ENCODE peak calls at places on chromosomes 12 and 14, in eight cellular contexts. B is SK-N-SH; I is effector memory CD4-positive, alpha-beta T cell; G is prostate gland; V is PC-9; X is IMR-90; R is right cardiac atrium; A is A549. U is an unnamed sample. For H3K4me1, the result is how much of the 10 kb centered on the place peaks cover.

GRCh38 chr12:120356567-120357030 is 12.4 kb downstream of the MSI1 start:
- DNase-seq in X (peak), G (peak), B (peak), V (peak), R (peak), A (peak), I (peak), U (peak)

GRCh38 chr12:103578926-103579325 is 8.1 kb upstream of the STAB2 start:
- DNase-seq in R (no peak), X (no peak), G (no peak), B (no peak), V (no peak), I (no peak), A (no peak), U (no peak)

GRCh38 chr14:86221755-86222154 is 691.8 kb downstream of the FLRT2 start:
- DNase-seq in A (no peak), X (peak), B (no peak), G (no peak), I (no peak), V (no peak), R (no peak), U (no peak)

GRCh38 chr12:42585846-42586226 is 3.7 kb downstream of the PRICKLE1 start:
- DNase-seq in I (no peak), G (no peak), A (no peak), R (no peak), V (no peak), X (no peak), B (no peak), U (no peak)

GRCh38 chr14:24236689-24237462 is 4.1 kb downstream of the GMPR2 start:
- DNase-seq in V (no peak), I (no peak), A (no peak), G (no peak), R (no peak), X (no peak), B (no peak), U (no peak)

GRCh38 chr14:33465952-33466700 is 484.7 kb downstream of the EGLN3 start:
- DNase-seq in A (no peak), V (peak), B (no peak), R (no peak), I (no peak), X (no peak), G (no peak), U (no peak)

GRCh38 chr12:90808568-90808967 is 146.4 kb downstream of the CCER1 start:
- DNase-seq in X (no peak), V (peak), R (no peak), G (no peak), A (no peak), I (no peak), B (no peak), U (no peak)

GRCh38 chr14:59463773-59464650 is 1.2 kb downstream of the GPR135 start:
- DNase-seq in I (no peak), R (peak), B (peak), V (no peak), X (no peak), G (no peak), A (no peak), U (no peak)

GRCh38 chr14:64763801-64764511 is 59.7 kb downstream of the PLEKHG3 start:
- DNase-seq in B (peak), X (peak), A (no peak), V (no peak), I (no peak), G (no peak), R (no peak), U (peak)

GRCh38 chr12:100986595-100987547 is 192.3 kb downstream of the ANO4 start:
- DNase-seq in G (no peak), X (peak), A (no peak), V (no peak), B (no peak), I (no peak), R (no peak), U (no peak)

GRCh38 chr12:82740129-82741000 is 53.7 kb downstream of the TMTC2 start:
- DNase-seq in A (peak), R (no peak), B (no peak), I (no peak), G (no peak), X (peak), V (peak), U (no peak)

GRCh38 chr14:96916751-96917150 is 119.6 kb downstream of the VRK1 start:
- DNase-seq in I (no peak), A (no peak), G (no peak), R (no peak), B (no peak), X (no peak), V (no peak), U (no peak)

GRCh38 chr12:105352940-105353635 is 22.6 kb downstream of the C12orf75 start:
- DNase-seq in A (no peak), G (peak), B (no peak), I (no peak), R (no peak), X (no peak), V (no peak), U (no peak)

DNA sequence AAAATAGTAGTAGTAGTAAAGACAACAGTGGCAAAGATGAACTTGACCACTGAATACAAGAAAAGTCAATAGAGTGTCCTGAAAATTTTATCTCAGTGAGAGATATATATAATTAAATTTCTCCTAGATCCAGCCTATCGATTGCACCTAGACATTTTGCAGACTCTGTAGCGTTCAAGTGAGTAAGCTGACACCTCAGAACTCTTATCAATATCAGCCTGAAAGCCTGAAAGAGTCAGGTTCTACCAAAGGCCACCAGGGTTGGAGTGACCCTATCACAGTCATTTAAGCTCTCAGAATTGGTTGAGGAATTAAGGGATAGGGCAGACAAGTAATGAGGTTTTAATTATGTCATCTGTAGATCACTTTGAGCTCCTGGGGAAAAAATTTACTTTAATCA is 174.6 kb downstream of the SRGAP1 start:
- DNase-seq in G (no peak), A (no peak), X (no peak), I (no peak), B (no peak), R (no peak), V (no peak), U (no peak)
- H3K27ac ChIP-seq in G (no peak), A (no peak), X (no peak), I (no peak), B (no peak), R (no peak), V (no peak), U (no peak)

DNA sequence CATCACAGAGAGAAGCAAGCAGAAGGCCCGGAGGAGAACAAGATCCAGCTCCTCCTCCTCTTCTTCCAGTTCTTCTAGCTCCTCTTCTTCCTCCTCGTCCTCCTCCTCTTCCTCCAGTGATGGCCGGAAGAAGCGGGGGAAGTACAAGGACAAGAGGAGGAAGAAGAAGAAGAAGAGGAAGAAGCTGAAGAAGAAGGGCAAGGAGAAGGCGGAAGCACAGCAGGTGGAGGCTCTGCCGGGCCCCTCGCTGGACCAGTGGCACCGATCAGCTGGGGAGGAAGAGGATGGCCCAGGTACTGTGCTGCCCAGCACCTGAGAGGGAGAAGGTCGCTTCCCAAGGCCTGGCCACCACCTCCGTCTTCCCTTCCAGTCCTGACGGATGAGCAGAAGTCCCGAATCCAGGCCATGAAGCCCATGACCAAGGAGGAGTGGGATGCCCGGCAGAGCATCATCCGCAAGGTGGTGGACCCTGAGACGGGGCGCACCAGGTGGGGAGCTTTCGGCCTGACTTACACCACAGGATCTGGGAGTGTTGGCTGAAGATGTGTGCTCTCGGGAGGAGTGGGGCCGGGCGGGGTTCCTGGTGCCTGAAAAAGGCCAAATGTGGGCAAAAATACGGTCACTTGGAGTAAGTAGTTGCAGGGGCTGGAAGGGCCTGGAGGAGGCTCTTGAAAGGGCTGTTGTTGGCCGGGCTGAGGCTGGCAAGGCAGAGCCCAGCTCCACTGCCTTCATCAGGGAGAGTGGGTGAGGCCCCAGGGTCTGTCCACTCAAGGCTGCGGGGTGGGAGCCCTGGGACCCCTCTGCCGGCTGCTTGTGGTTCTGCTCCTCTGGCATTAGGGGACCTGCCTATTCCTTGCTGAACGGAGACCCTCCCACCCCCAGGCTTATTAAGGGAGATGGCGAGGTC is 1.4 kb downstream of the ARL6IP4 start:
- DNase-seq in V (no peak), X (no peak), A (no peak), I (no peak), R (peak), B (no peak), G (no peak), U (no peak)
- H3K4me1 ChIP-seq in V (under half), X (under half), A (under half), I (under half), R (under half), B (under half), G (under half), U (under half)

GRCh38 chr12:109446869-109447268 is 30.2 kb downstream of the KCTD10 start:
- DNase-seq in V (no peak), I (no peak), B (no peak), A (no peak), X (no peak), R (peak), G (no peak), U (no peak)

GRCh38 chr12:109444263-109444662 is 32.8 kb downstream of the KCTD10 start:
- DNase-seq in B (no peak), V (no peak), I (no peak), X (no peak), R (no peak), A (no peak), G (no peak), U (no peak)

GRCh38 chr12:109443794-109444193 is 33.3 kb downstream of the KCTD10 start:
- DNase-seq in A (no peak), I (no peak), X (no peak), R (no peak), B (no peak), G (no peak), V (no peak), U (no peak)

GRCh38 chr12:109447482-109447881 is 29.6 kb downstream of the KCTD10 start:
- DNase-seq in X (no peak), V (no peak), R (no peak), B (no peak), A (no peak), I (no peak), G (peak), U (no peak)

DNA sequence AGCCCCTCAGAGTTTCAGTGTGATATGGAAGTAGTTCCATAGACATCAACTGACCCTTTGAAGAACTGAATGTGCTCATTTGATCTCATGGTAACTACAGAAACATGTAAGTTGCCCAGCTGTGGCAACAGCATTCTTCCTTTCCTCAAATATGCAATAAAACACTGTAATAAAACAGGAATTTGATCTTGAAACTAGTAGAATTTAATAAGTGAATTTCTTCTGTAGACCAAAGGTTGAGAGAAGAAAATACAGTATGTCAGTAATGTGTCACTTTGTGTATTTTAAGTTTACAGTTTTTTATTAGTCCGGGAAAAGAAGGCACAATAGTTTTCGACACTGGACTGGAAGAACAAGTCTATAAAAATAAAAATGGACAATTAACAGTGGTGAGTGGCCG is 31.9 kb downstream of the KCTD10 start:
- DNase-seq in B (no peak), G (no peak), X (peak), A (no peak), R (no peak), I (no peak), V (no peak), U (no peak)
- H3K27ac ChIP-seq in B (peak), G (no peak), X (no peak), A (no peak), R (no peak), I (no peak), V (no peak), U (no peak)

DNA sequence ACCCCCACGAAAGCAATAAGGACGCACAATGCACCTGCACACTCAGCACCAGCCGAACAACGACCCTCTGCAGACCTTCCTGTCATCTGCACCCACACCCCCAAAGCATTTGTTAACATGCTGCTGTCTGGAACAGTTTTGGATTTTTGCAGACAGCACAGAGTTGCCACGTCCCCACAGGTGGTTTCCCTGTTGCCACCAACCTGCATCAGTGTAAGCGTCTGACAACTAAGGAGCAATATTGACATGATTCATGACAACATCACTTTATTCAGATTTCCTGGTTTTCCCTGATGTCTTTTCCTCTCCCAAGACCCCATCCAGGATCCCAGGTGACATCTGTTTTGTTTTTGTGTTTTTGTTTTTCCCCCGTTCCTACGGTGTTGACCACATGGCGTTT is 150.7 kb upstream of the C14orf180 start:
- DNase-seq in B (no peak), G (no peak), A (no peak), X (no peak), R (no peak), I (no peak), V (no peak), U (no peak)
- H3K4me1 ChIP-seq in B (under half), G (under half), A (under half), X (under half), R (under half), I (under half), V (under half), U (under half)

GRCh38 chr12:125381373-125381772 is 316.1 kb downstream of the AACS start:
- DNase-seq in A (no peak), R (no peak), X (no peak), G (no peak), B (no peak), I (no peak), V (no peak), U (no peak)

GRCh38 chr12:125389061-125389697 is 323.9 kb downstream of the AACS start:
- DNase-seq in R (no peak), A (no peak), G (no peak), B (no peak), V (no peak), I (no peak), X (no peak), U (no peak)

GRCh38 chr12:125382896-125383295 is 317.7 kb downstream of the AACS start:
- DNase-seq in R (no peak), B (no peak), X (no peak), I (no peak), G (no peak), V (no peak), A (no peak), U (no peak)

GRCh38 chr12:125386652-125387051 is 321.4 kb downstream of the AACS start:
- DNase-seq in I (no peak), B (no peak), A (no peak), G (no peak), X (no peak), V (no peak), R (no peak), U (no peak)

GRCh38 chr12:125387206-125387605 is 322.0 kb downstream of the AACS start:
- DNase-seq in X (no peak), A (no peak), G (no peak), V (no peak), I (no peak), R (no peak), B (no peak), U (no peak)
- H3K27ac ChIP-seq in X (no peak), A (no peak), G (no peak), V (no peak), I (no peak), R (no peak), B (no peak), U (no peak)

DNA sequence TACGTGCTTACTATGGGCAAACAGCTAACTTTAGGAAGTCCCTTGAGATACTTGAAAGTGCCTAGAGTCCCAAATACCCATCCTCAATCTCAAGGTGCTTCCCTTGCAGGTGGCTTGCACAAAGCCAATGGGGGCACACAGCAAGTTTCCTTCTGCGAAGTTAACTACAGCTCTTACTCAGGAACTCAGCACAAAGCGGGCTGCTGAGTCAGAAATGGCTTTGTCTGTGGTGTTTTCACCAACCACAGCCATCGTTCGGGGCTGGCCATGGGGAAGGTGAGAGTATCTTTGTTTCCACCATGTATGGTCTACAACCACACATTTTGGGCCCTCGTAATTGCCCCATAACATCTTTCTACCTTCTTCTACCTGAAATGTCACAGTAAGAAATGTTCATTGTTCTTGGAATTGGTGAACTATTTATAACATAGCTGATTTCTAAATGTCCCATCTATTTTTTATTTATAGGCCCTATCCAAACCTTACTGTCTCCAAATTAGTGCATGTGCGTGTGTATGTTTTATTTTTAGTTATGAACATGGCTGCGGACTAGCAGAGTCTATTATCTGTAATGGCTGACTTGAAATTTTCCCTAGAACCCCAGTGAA is 13.9 kb downstream of the MFAP5 start:
- DNase-seq in V (no peak), R (no peak), B (no peak), X (no peak), A (no peak), I (no peak), G (no peak), U (no peak)
- H3K4me1 ChIP-seq in V (under half), R (under half), B (under half), X (under half), A (under half), I (under half), G (under half), U (under half)

U was measured in SJCRH30.